ENCODE peak calls at places on chromosome 19, in nine cellular contexts. O, G, D, P, S, W, U, M and A are unnamed samples.

GRCh38 chr19:35337984-35338296 is 9.0 kb downstream of the CD22 start:
- DNase-seq in O (no peak), G (no peak), D (no peak), P (no peak), S (no peak), W (no peak), U (no peak), M (no peak), A (no peak)

GRCh38 chr19:11197291-11198174 is at the start of gene KANK2:
- DNase-seq in O (peak; percentile 94), G (peak; percentile 39), D (peak; percentile 88), P (peak; percentile 97), S (peak; percentile 86), W (peak; percentile 62), U (peak; percentile 85), M (peak; percentile 88), A (peak; percentile 90)

GRCh38 chr19:56504581-56504980 is 3.1 kb upstream of the ZNF471 start:
- DNase-seq in O (no peak), G (no peak), D (no peak), P (no peak), S (no peak), W (peak; percentile 54), U (no peak), M (no peak), A (no peak)

GRCh38 chr19:16088985-16089846 is 12.9 kb downstream of the TPM4 start:
- DNase-seq in O (no peak), G (no peak), D (no peak), P (no peak), S (no peak), W (no peak), U (no peak), M (no peak), A (no peak)

GRCh38 chr19:16564842-16565241 is 7.4 kb downstream of the SLC35E1 start:
- DNase-seq in O (no peak), G (no peak), D (no peak), P (no peak), S (no peak), W (no peak), U (no peak), M (no peak), A (no peak)

GRCh38 chr19:15673176-15673654 is 328 bp downstream of the CYP4F12 start:
- DNase-seq in O (no peak), G (no peak), D (no peak), P (no peak), S (no peak), W (no peak), U (no peak), M (peak; percentile 15), A (no peak)

GRCh38 chr19:3324405-3324856 is 42.0 kb upstream of the NFIC start:
- DNase-seq in O (no peak), G (no peak), D (peak; percentile 83), P (peak; percentile 89), S (no peak), W (peak; percentile 23), U (peak; percentile 57), M (peak; percentile 53), A (peak; percentile 83)

GRCh38 chr19:15452111-15453047 is 2.6 kb upstream of the WIZ start:
- DNase-seq in O (peak; percentile 86), G (peak; percentile 53), D (peak; percentile 42), P (peak; percentile 99), S (peak; percentile 94), W (peak; percentile 71), U (no peak), M (peak; percentile 91), A (peak; percentile 65)

GRCh38 chr19:11324079-11324661 is 15.3 kb downstream of the RAB3D start:
- DNase-seq in O (peak; percentile 81), G (peak; percentile 67), D (peak; percentile 38), P (no peak), S (peak; percentile 91), W (peak; percentile 95), U (peak; percentile 90), M (peak; percentile 74), A (peak; percentile 23)

GRCh38 chr19:51091895-51092873 is 9.5 kb upstream of the KLK14 start:
- DNase-seq in O (no peak), G (no peak), D (no peak), P (no peak), S (no peak), W (no peak), U (no peak), M (no peak), A (no peak)

GRCh38 chr19:49114630-49115363 is 627 bp downstream of the LIN7B start:
- DNase-seq in O (peak; percentile 81), G (no peak), D (peak; percentile 61), P (peak; percentile 88), S (peak; percentile 54), W (peak; percentile 47), U (no peak), M (peak; percentile 70), A (peak; percentile 64)

GRCh38 chr19:34475026-34475974 is 6.3 kb upstream of the WTIP start:
- DNase-seq in O (peak; percentile 27), G (no peak), D (no peak), P (no peak), S (no peak), W (peak; percentile 89), U (no peak), M (no peak), A (no peak)

GRCh38 chr19:47729799-47730520 is 15.4 kb upstream of the NOP53 start:
- DNase-seq in O (peak; percentile 84), G (no peak), D (peak; percentile 73), P (peak; percentile 97), S (peak; percentile 79), W (no peak), U (peak; percentile 29), M (peak; percentile 74), A (no peak)
- H3K4me3 ChIP-seq in O (no peak overlapping the region), G (peak overlapping the region; percentile 54), D (peak overlapping the region; percentile 17), P (peak overlapping the region; percentile 77), S (peak overlapping the region; percentile 6), W (no peak overlapping the region), U (no peak overlapping the region), M (peak overlapping the region; percentile 49), A (no peak overlapping the region)

GRCh38 chr19:2047076-2047448 is 4.0 kb downstream of the MKNK2 start:
- DNase-seq in O (no peak), G (no peak), D (no peak), P (no peak), S (no peak), W (no peak), U (peak; percentile 58), M (no peak), A (no peak)
- H3K4me3 ChIP-seq in O (no peak overlapping the region), G (peak overlapping the region; percentile 98), D (no peak overlapping the region), P (no peak overlapping the region), S (no peak overlapping the region), W (no peak overlapping the region), U (peak overlapping the region; percentile 93), M (peak overlapping the region; percentile 96), A (peak overlapping the region; percentile 84)

GRCh38 chr19:38870612-38871011 is 7.5 kb downstream of the RINL start:
- DNase-seq in O (no peak), G (no peak), D (no peak), P (no peak), S (no peak), W (no peak), U (no peak), M (no peak), A (no peak)

GRCh38 chr19:38869160-38869835 is 8.8 kb downstream of the RINL start:
- DNase-seq in O (no peak), G (no peak), D (peak; percentile 47), P (no peak), S (no peak), W (no peak), U (no peak), M (no peak), A (no peak)

GRCh38 chr19:38869836-38870607 is 8.1 kb downstream of the RINL start:
- DNase-seq in O (peak; percentile 86), G (no peak), D (peak; percentile 94), P (peak; percentile 91), S (peak; percentile 82), W (peak; percentile 55), U (peak; percentile 94), M (peak; percentile 89), A (peak; percentile 95)

GRCh38 chr19:38867176-38867780 is 10.8 kb downstream of the RINL start:
- DNase-seq in O (no peak), G (no peak), D (no peak), P (no peak), S (no peak), W (no peak), U (no peak), M (no peak), A (no peak)

GRCh38 chr19:38868551-38868950 is 9.5 kb downstream of the RINL start:
- DNase-seq in O (no peak), G (no peak), D (no peak), P (no peak), S (no peak), W (no peak), U (no peak), M (no peak), A (no peak)
- H3K4me3 ChIP-seq in O (no peak overlapping the region), G (peak overlapping the region; percentile 77), D (peak overlapping the region; percentile 85), P (no peak overlapping the region), S (no peak overlapping the region), W (no peak overlapping the region), U (no peak overlapping the region), M (no peak overlapping the region), A (peak overlapping the region; percentile 66)

DNA sequence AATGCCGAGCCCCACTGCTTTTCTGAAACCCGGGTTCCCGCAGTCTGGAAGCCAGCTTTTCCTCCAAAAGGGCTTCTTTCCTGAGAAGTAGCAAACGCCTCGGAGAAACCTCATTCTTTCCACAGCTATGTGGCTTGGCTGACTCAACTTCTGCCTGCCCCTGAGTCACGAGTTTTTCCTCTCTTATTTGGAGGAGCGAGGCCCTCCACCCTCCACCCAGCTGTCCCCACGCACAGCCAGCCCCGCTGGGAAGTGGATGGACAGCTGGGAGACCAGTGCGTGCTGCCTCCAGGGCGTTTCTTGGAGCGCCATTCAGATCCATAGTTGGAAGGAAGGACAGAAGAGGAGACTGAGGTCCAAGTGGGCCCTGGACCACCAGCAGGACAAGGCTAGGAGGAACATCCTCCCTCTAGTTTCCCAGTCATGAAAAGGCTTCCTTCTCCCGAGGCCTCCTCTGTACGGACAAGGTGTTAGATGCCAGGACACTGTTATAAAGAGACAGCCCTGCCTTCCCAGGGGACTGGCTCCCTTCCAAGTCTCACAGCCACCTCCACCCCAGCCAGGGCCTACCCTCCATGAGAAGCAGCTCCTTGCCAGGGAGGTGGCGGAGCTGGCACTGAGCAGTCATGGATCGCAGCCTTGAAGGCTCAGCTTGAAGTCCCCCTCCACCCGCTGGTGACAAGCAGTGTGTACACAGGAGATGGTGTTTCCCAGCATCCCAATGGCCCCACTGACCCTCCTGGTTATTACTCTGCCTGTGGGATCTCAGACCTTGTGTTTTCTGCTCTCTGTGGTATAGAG is 2.5 kb upstream of the PLEKHF1 start:
- DNase-seq in O (peak; percentile 76), G (peak; percentile 55), D (peak; percentile 56), P (no peak), S (peak; percentile 88), W (peak; percentile 99), U (no peak), M (peak; percentile 60), A (no peak)
- H3K4me3 ChIP-seq in O (no peak overlapping the region), G (peak overlapping the region; percentile 55), D (no peak overlapping the region), P (no peak overlapping the region), S (no peak overlapping the region), W (no peak overlapping the region), U (no peak overlapping the region), M (peak overlapping the region; percentile 48), A (no peak overlapping the region)